ENCODE peak calls at places on chromosomes 7 and 10, in seven cellular contexts. N is psoas muscle, O is GM12864, B is GM10248, X is fibroblast of pulmonary artery, M is astrocyte of the spinal cord, L is neural crest cell. E is an unnamed sample.

GRCh38 chr7:87148332-87148955 is 3.8 kb upstream of the DMTF1 start:
- DNase-seq in O (no peak), M (peak; percentile 36), L (no peak), B (no peak), X (peak; percentile 77), N (no peak), E (peak; percentile 50)

GRCh38 chr10:550665-551460 is 138.6 kb downstream of the DIP2C start:
- DNase-seq in L (no peak), O (no peak), B (no peak), X (no peak), M (no peak), N (no peak), E (no peak)

GRCh38 chr10:90920986-90921643 is at the start of gene ANKRD1:
- DNase-seq in M (peak; percentile 83), N (no peak), O (no peak), X (peak; percentile 87), L (no peak), B (no peak), E (no peak)

GRCh38 chr7:76225379-76225778 is 23.7 kb downstream of the SRRM3 start:
- DNase-seq in X (peak; percentile 45), N (no peak), B (peak; percentile 60), M (peak; percentile 14), O (no peak), L (peak; percentile 56), E (peak; percentile 53)

GRCh38 chr7:92973964-92974363 is 137.6 kb upstream of the CDK6 start:
- DNase-seq in L (no peak), N (no peak), X (no peak), O (no peak), M (peak; percentile 36), B (no peak), E (no peak)

GRCh38 chr7:129122086-129122750 is 22.3 kb upstream of the TSPAN33 start:
- DNase-seq in X (no peak), M (no peak), O (peak; percentile 83), L (no peak), N (no peak), B (peak; percentile 41), E (no peak)

GRCh38 chr7:34247468-34247867 is 342.1 kb downstream of the BMPER start:
- DNase-seq in N (no peak), O (no peak), M (peak; percentile 11), X (peak; percentile 36), B (no peak), L (no peak), E (no peak)

GRCh38 chr7:138918176-138918575 is 63.0 kb downstream of the KIAA1549 start:
- DNase-seq in L (no peak), B (no peak), N (no peak), X (no peak), M (no peak), O (no peak), E (no peak)

GRCh38 chr7:122082670-122083069 is 61.4 kb downstream of the AASS start:
- DNase-seq in B (no peak), X (no peak), O (no peak), N (no peak), M (no peak), L (no peak), E (no peak)

GRCh38 chr7:98761225-98761624 is 108.6 kb downstream of the TMEM130 start:
- DNase-seq in O (no peak), B (no peak), L (no peak), X (no peak), N (no peak), M (no peak), E (no peak)

GRCh38 chr7:66666313-66666952 is 37.8 kb downstream of the KCTD7 start:
- DNase-seq in M (no peak), N (no peak), B (no peak), L (no peak), O (no peak), X (no peak), E (no peak)

GRCh38 chr7:83738436-83738835 is 89.5 kb upstream of the SEMA3E start:
- DNase-seq in N (no peak), B (no peak), L (no peak), M (no peak), X (no peak), O (no peak), E (no peak)

DNA sequence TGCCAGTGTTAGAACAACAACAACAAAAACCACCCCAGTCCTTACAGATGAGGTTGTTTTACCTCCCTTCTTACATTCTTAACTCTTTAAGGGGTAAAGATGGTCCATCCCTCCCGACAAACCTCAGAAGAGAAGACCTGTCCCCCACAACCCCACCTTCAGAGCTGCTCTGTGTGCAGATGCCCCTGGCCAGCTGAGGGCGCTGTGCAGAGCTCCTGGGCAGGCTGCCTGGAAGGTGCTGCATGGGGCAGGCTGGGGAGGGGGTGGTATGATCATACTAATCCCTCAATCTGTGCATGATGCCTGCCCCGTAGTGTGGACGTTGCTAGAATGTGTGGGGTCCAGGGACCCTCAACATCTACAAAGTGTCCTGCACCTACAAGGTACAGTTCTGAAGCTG is 387.1 kb downstream of the INHBA start:
- DNase-seq in B (no peak), X (no peak), O (no peak), L (no peak), N (no peak), M (no peak), E (no peak)
- TF ChIP-seq CTCF in B (no peak), X (peak; percentile 21), O (peak; percentile 10), L (no peak), N (no peak), M (peak; percentile 33), E (no peak)

GRCh38 chr7:131106681-131107342 is 220.9 kb upstream of the MKLN1 start:
- DNase-seq in L (no peak), N (peak; percentile 77), X (peak; percentile 83), B (no peak), O (no peak), M (no peak), E (peak; percentile 44)
- TF ChIP-seq CTCF in L (peak; percentile 14), N (no peak), X (no peak), B (no peak), O (no peak), M (no peak), E (no peak)

DNA sequence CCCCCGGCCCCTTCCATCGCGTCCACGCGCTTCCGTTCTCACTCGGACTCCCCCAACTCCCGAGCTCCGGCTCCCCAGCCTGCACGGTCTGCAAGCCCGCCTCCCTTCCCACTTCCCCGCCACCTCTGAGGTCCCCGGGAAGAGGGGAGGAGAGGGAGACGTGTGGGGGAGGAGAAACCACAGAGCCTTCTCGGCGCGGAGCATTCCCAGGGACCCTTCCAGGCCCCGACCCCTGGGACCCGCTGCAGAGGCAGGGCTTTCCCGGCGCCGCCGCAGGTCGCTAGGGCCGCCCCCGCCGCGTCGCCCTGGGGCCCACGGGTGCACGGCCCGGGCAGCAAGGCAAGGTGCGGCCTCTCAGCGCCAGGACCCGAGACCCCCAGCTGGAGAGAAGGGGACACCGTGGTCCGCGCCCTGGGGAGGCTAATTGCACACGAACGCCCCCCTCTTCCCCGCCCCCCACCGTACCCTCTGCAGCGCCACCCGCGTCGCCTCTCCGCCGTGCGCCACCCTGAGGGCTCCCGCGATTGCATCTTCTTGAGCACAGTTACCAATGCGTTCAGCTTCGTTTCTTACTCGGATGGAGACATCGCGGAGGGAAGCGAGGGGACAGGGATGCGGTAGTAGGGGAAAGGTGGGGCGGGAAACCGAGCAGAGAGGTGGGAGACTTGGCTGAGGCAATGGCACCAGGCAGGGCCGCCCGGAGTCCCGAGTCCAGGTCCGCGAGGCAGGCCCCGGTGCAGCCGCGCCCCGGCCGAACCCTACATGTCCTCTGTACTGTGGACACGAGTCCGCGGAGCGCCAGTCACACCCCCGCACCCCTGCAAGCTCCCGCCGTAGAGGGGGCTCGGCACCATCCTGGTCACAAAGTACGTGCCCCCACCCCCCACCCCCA is 29.0 kb downstream of the SKIDA1 start:
- DNase-seq in M (peak; percentile 37), N (peak; percentile 70), B (peak; percentile 73), O (no peak), X (peak; percentile 40), L (peak; percentile 52), E (peak; percentile 82)
- TF ChIP-seq CTCF in M (peak; percentile 31), N (peak; percentile 16), B (peak; percentile 55), O (peak; percentile 54), X (peak; percentile 34), L (peak; percentile 48), E (peak; percentile 62)

GRCh38 chr7:24428676-24429075 is 144.6 kb upstream of the PALS2 start:
- DNase-seq in M (no peak), O (no peak), L (no peak), B (no peak), X (no peak), N (no peak), E (no peak)
- TF ChIP-seq CTCF in M (no peak), O (no peak), L (no peak), B (no peak), X (no peak), N (no peak), E (no peak)

DNA sequence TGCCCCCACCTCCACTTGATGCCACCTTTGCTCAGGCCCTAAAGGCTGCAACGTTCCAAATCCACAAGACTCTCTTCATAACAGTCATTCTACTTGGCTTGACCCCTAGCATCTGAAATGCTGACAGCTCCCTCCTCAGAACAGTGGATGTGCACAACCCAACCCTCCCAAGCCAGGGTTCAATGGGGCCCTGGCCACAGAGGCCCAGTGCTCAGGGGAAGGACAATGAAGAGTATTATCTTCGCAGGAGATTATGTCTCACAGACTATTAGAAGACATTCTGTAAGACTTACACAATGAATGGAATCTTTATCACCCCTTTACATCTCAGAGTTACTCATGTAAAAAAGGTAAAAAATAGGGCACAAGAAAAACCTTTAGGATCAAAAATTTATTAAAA is 20.4 kb downstream of the ERCC6 start:
- DNase-seq in X (no peak), O (no peak), N (no peak), M (no peak), L (no peak), B (no peak), E (no peak)
- TF ChIP-seq CTCF in X (no peak), O (no peak), N (no peak), M (no peak), L (no peak), B (no peak), E (no peak)

DNA sequence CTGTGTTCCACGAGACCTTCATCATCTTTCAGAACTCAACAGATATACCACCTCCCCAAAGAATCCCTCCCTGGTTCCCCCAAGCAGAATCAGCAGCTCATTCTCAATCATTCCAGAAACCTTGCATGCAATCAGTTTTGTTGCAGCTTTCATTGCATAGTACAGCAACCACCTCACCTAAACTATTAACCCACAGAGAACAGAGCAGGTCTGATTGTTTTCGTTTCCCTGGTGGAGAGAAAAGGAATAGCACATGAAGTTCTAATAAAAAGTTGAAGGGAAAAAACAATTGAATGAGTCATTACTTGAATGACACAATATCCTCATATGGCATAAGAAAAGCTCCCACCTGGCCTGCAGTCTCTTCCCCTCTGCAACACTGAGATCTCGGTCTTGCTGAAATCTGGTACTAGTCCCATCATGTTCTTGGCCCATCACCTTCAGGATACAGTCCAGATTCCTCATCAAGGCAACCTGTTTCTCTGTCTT is 147.1 kb upstream of the GDF10 start:
- DNase-seq in N (no peak), L (no peak), B (no peak), M (no peak), X (peak; percentile 65), O (no peak), E (no peak)
- TF ChIP-seq CTCF in N (peak; percentile 26), L (peak; percentile 56), B (no peak), M (peak; percentile 29), X (peak; percentile 53), O (peak; percentile 43), E (peak; percentile 9)

E was measured in GM13977.